ENCODE peak calls at places on chromosome 21, in seven cellular contexts. P is mammary epithelial cell; G is esophagus muscularis mucosa; Z is right lobe of liver; U is transverse colon; E is lower lobe of right lung; X is CD8-positive, alpha-beta memory T cell. Q is an unnamed sample.

GRCh38 chr21:26743524-26743923 is 101.7 kb downstream of the ADAMTS1 start:
- DNase-seq in Z (no peak), X (no peak), P (no peak), E (no peak), U (no peak), G (no peak), Q (no peak)

GRCh38 chr21:28805885-28806284 is 186.8 kb downstream of the LTN1 start:
- DNase-seq in X (no peak), Z (no peak), E (no peak), G (no peak), P (no peak), U (no peak), Q (no peak)

GRCh38 chr21:36499578-36500471 is 19.9 kb upstream of the CLDN14 start:
- DNase-seq in X (no peak), P (peak; percentile 25), Z (peak; percentile 95), G (no peak), E (no peak), U (peak; percentile 39), Q (no peak)

GRCh38 chr21:34899760-34900159 is 149.3 kb downstream of the RUNX1 start:
- DNase-seq in P (no peak), X (no peak), Z (no peak), U (no peak), G (no peak), E (no peak), Q (no peak)

GRCh38 chr21:31279986-31280385 is 64.1 kb downstream of the TIAM1 start:
- DNase-seq in Z (no peak), U (no peak), G (no peak), X (no peak), P (no peak), E (no peak), Q (no peak)

GRCh38 chr21:26544208-26544607 is 28.9 kb downstream of the CYYR1 start:
- DNase-seq in E (no peak), G (no peak), P (no peak), U (no peak), X (no peak), Z (no peak), Q (no peak)

GRCh38 chr21:37534431-37534830 is 167.9 kb downstream of the DYRK1A start:
- DNase-seq in Z (no peak), P (no peak), G (no peak), E (no peak), X (no peak), U (no peak), Q (no peak)

GRCh38 chr21:26962516-26963305 is 4.2 kb downstream of the ADAMTS5 start:
- DNase-seq in X (no peak), G (no peak), Z (no peak), E (no peak), P (no peak), U (no peak), Q (no peak)

GRCh38 chr21:26945916-26946315 is 21.0 kb downstream of the ADAMTS5 start:
- DNase-seq in Z (no peak), U (no peak), P (no peak), E (peak; percentile 49), X (no peak), G (no peak), Q (peak; percentile 53)

GRCh38 chr21:42164064-42164789 is 54.7 kb upstream of the ABCG1 start:
- DNase-seq in X (peak; percentile 67), Z (peak; percentile 73), U (peak; percentile 83), P (peak; percentile 20), E (peak; percentile 78), G (no peak), Q (no peak)

GRCh38 chr21:32336711-32337110 is 38.1 kb downstream of the MRAP start:
- DNase-seq in Z (peak; percentile 29), G (no peak), P (peak; percentile 32), E (no peak), U (no peak), X (no peak), Q (no peak)

DNA sequence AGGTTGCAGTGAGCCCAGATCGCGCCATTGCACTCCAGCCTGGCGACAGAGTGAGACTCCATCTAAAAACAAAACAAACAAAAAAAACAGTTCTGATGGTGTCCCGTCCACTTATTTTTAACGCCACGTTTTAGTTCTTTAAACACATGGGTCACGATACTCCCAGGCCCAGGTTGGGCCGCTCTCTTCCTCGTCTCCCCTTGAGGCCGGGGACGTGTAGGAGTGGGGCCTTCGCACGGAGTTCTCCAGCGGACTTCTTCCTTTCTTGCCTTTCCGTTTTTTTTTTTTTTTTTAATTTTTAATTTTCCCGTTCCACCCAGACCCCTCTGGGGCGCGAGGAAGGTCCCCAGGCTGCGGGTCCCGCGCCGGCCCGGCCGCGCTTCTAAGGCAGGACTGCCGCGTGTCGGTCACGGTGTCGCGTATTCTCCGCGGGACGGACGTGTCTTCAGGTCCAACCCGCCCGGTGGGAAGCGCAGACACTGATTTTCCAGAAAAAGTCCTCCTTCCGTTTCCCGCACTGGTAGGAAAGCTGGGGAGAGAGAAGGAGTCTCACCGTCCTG is 47.5 kb upstream of the SLC19A1 start:
- DNase-seq in G (no peak), X (peak; percentile 33), P (no peak), Z (peak; percentile 44), U (no peak), E (peak; percentile 19), Q (no peak)
- H3K4me3 ChIP-seq in G (peak overlapping the region; percentile 51), X (no peak overlapping the region), P (no peak overlapping the region), Z (peak overlapping the region; percentile 60), U (peak overlapping the region; percentile 51), E (peak overlapping the region; percentile 55), Q (no peak overlapping the region)

GRCh38 chr21:45015469-45015860 is 58.9 kb upstream of the ADARB1 start:
- DNase-seq in U (no peak), E (no peak), G (no peak), Z (no peak), P (no peak), X (peak; percentile 8), Q (no peak)
- H3K27ac ChIP-seq in U (no peak overlapping the region), E (no peak overlapping the region), G (no peak overlapping the region), Z (no peak overlapping the region), P (no peak overlapping the region), X (no peak overlapping the region), Q (no peak overlapping the region)

DNA sequence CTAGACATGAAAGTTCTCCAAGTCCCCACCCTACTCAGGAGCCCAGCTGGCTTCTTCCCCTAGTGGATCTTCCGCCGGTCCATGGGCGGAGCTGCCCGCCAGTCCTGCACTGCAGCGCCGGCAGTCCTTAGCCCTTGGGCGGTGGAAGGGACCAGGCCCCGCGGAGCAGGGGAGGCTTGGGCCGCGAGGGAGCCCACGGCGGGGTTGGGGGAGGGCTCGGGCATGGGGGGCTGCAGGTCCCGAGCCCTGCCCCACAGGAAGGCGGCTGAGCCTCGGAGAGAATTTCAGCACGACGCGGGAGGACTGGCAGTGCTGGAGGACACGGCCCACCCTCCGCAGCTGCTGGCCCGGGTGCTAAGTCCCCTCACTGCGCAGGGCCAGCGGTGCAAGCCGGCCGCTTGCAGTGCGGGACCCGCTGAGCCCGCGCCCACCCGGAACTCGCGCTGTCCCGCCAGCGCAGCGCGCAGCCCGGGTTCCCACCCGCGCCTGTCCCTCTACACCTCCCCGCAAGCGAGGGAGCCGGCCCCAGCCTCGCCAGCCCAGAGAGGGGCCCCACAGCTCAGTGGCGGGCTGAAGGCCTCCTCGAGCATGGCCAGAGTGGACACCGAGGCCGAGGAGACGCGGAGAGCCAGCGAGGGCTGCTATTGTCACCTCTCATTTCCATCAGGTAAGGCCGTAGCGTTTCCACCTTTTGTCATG is 1398.6 kb downstream of the MRPL39 start:
- DNase-seq in G (no peak), P (no peak), Z (no peak), U (no peak), X (no peak), E (no peak), Q (no peak)
- H3K4me1 ChIP-seq in G (no peaks in the 10 kb centered on the region), P (no peaks in the 10 kb centered on the region), Z (no peaks in the 10 kb centered on the region), U (no peaks in the 10 kb centered on the region), X (no peaks in the 10 kb centered on the region), E (no peaks in the 10 kb centered on the region), Q (no peaks in the 10 kb centered on the region)

GRCh38 chr21:45091540-45092322 is 17.4 kb downstream of the ADARB1 start:
- DNase-seq in P (no peak), Z (no peak), E (no peak), G (no peak), X (no peak), U (no peak), Q (peak; percentile 35)

GRCh38 chr21:45096216-45096615 is 21.8 kb downstream of the ADARB1 start:
- DNase-seq in X (no peak), U (no peak), P (no peak), G (no peak), E (no peak), Z (no peak), Q (no peak)

GRCh38 chr21:45094412-45094811 is 20.0 kb downstream of the ADARB1 start:
- DNase-seq in P (no peak), G (no peak), E (no peak), X (no peak), Z (no peak), U (no peak), Q (no peak)

GRCh38 chr21:45095505-45095904 is 21.1 kb downstream of the ADARB1 start:
- DNase-seq in E (no peak), X (no peak), P (no peak), U (no peak), G (no peak), Z (no peak), Q (no peak)

GRCh38 chr21:45093064-45093532 is 18.7 kb downstream of the ADARB1 start:
- DNase-seq in X (no peak), P (no peak), Z (no peak), G (no peak), U (no peak), E (no peak), Q (no peak)
- H3K4me3 ChIP-seq in X (no peak overlapping the region), P (no peak overlapping the region), Z (no peak overlapping the region), G (peak overlapping the region; percentile 14), U (peak overlapping the region; percentile 10), E (peak overlapping the region; percentile 42), Q (no peak overlapping the region)

DNA sequence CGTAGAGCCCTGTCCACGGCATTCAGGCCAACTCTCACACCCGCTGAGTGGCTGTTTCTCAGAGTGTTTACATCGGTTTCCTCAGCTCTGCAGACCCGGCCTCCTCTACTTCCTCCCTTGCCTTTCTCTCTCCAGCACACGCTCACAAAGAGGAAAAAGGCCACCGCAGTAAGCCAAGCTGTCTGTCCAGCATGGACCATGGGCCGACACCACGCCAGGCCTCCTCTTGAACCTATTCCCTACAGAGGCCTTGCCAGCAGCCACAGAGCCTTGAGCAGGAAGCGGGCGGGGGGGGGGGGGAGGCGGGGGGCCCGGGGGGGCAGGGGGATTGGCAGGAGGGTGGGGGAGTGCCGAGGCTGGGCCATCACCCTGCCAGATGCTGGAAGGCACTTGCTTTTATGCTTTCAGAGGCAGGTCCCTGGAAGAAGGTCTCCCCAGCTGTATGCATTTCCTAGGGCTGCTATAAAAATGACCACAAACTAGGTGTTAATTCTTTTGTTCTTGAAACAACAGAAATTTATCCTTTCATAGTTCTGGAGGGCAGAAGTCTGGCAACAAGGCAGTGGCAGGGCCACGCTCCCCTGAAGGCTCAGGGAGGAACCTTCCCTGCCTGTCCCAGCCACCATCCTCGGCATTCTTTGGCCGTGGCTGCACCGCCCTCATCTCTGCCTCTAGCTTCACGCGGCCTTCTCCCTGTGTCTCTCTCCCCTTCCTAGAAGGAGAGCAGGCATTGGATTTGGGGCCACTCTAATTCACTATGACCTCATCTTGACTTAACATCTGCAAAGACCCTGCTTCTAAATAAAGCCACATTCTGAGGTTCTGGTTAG is 178.3 kb downstream of the PSMG1 start:
- DNase-seq in E (peak; percentile 77), X (no peak), G (no peak), Z (peak; percentile 58), U (peak; percentile 47), P (no peak), Q (no peak)
- H3K27ac ChIP-seq in E (peak overlapping the region; percentile 86), X (no peak overlapping the region), G (peak overlapping the region; percentile 80), Z (peak overlapping the region; percentile 85), U (peak overlapping the region; percentile 86), P (no peak overlapping the region), Q (no peak overlapping the region)

GRCh38 chr21:45388011-45388521 is 16.9 kb upstream of the COL18A1 start:
- DNase-seq in E (peak; percentile 24), X (peak; percentile 32), P (no peak), Z (peak; percentile 37), G (no peak), U (no peak), Q (no peak)
- H3K4me1 ChIP-seq in E (peaks cover 14% of the 10 kb centered on the region), X (no peaks in the 10 kb centered on the region), P (peaks cover 6% of the 10 kb centered on the region), Z (no peaks in the 10 kb centered on the region), G (peaks cover 17% of the 10 kb centered on the region), U (peaks cover 7% of the 10 kb centered on the region), Q (peaks cover 23% of the 10 kb centered on the region)